ENCODE peak calls at places on chromosomes 3 and 15, in six cellular contexts. F is GOT3; X is sigmoid colon; V is stimulated activated CD4-positive, alpha-beta T cell treated with anti-CD3 and anti-CD28 coated beads, Interleukin-12 subunit alpha, Interleukin-12 subunit beta, amount 100 ng/mL, for 4 hours; T is AG08396; C is activated naive CD4-positive, alpha-beta T cell treated with anti-CD3 and anti-CD28 coated beads, Interleukin-2, amount 50 U/mL, for 72 hours. O is an unnamed sample.

GRCh38 chr15:74201656-74202420 is 749 bp downstream of the STRA6 start:
- DNase-seq in C (no peak), V (no peak), T (no peak), F (no peak), X (no peak), O (no peak)

GRCh38 chr3:43773273-43774104 is 82.8 kb downstream of the ABHD5 start:
- DNase-seq in F (no peak), T (peak), C (no peak), X (no peak), V (no peak), O (no peak)

GRCh38 chr3:140972833-140973232 is 31.2 kb downstream of the SLC25A36 start:
- DNase-seq in T (no peak), X (no peak), F (no peak), V (no peak), C (no peak), O (peak)

GRCh38 chr3:9686703-9687102 is 16.9 kb upstream of the CPNE9 start:
- DNase-seq in X (no peak), T (no peak), C (no peak), V (no peak), F (no peak), O (no peak)

GRCh38 chr3:13484861-13485590 is 4.9 kb downstream of the HDAC11 start:
- DNase-seq in V (no peak), F (no peak), C (no peak), X (peak), T (peak), O (no peak)

GRCh38 chr3:71051893-71052687 is 531.4 kb downstream of the FOXP1 start:
- DNase-seq in T (no peak), X (no peak), F (no peak), V (no peak), C (no peak), O (no peak)

GRCh38 chr15:76206325-76206976 is 104.8 kb downstream of the ETFA start:
- DNase-seq in C (no peak), X (peak), V (no peak), F (no peak), T (no peak), O (no peak)

GRCh38 chr3:142243134-142243533 is 17.7 kb upstream of the GK5 start:
- DNase-seq in X (no peak), V (no peak), F (no peak), C (no peak), T (no peak), O (no peak)

GRCh38 chr3:145704020-145704419 is 457.0 kb downstream of the PLOD2 start:
- DNase-seq in C (no peak), T (no peak), V (no peak), F (no peak), X (no peak), O (no peak)

GRCh38 chr15:41281236-41281635 is 50.2 kb downstream of the CHP1 start:
- DNase-seq in X (no peak), C (no peak), V (no peak), F (no peak), T (peak), O (peak)

GRCh38 chr3:70989174-70989573 is 594.4 kb downstream of the FOXP1 start:
- DNase-seq in V (no peak), F (no peak), T (no peak), X (no peak), C (no peak), O (peak)

GRCh38 chr3:2150576-2150975 is 51.9 kb downstream of the CNTN4 start:
- DNase-seq in T (no peak), V (no peak), X (no peak), F (no peak), C (no peak), O (no peak)

GRCh38 chr15:60115579-60116415 is 111.7 kb downstream of the FOXB1 start:
- DNase-seq in T (no peak), C (no peak), V (no peak), F (no peak), X (no peak), O (no peak)

GRCh38 chr3:79651536-79652065 is 116.2 kb downstream of the ROBO1 start:
- DNase-seq in C (no peak), X (no peak), V (no peak), T (peak), F (no peak), O (no peak)

GRCh38 chr3:194251891-194252560 is 99.1 kb downstream of the CPN2 start:
- DNase-seq in F (no peak), C (no peak), V (no peak), X (no peak), T (no peak), O (no peak)

GRCh38 chr3:189687475-189687874 is 56.3 kb downstream of the TP63 start:
- DNase-seq in X (no peak), V (no peak), F (no peak), C (no peak), T (no peak), O (no peak)

GRCh38 chr3:189458536-189458935 is 172.7 kb upstream of the TP63 start:
- DNase-seq in T (no peak), X (no peak), F (no peak), V (no peak), C (no peak), O (no peak)

GRCh38 chr15:61382927-61383326 is 153.8 kb upstream of the RORA start:
- DNase-seq in X (no peak), C (no peak), V (no peak), F (no peak), T (no peak), O (no peak)